ENCODE peak calls at places on chromosomes 1 and 21, in four cellular contexts. One of them, this sample, is unnamed.
A peak's percentile ranks its signal among the peaks of the same experiment; 100 is the strongest.

GRCh38 chr21:45877821-45878469 is 103.6 kb upstream of the COL6A1 start:
- DNase-seq in T47D: peak; percentile 20
- DNase-seq in stimulated activated CD8-positive, alpha-beta memory T cell treated with anti-CD3 and anti-CD28 coated beads, Interleukin-12 subunit alpha, Interleukin-12 subunit beta, amount 100 ng/mL, for 1 hour: no peak
- DNase-seq in activated T-helper 9 cell treated with anti-CD3 and anti-CD28 coated beads, Interleukin-2, amount 50 U/mL, for 16 hours: no peak
- DNase-seq in this sample: no peak

GRCh38 chr1:8814870-8815269 is 2.6 kb downstream of the RERE start:
- DNase-seq in T47D: peak; percentile 34
- DNase-seq in stimulated activated CD8-positive, alpha-beta memory T cell treated with anti-CD3 and anti-CD28 coated beads, Interleukin-12 subunit alpha, Interleukin-12 subunit beta, amount 100 ng/mL, for 1 hour: no peak
- DNase-seq in activated T-helper 9 cell treated with anti-CD3 and anti-CD28 coated beads, Interleukin-2, amount 50 U/mL, for 16 hours: no peak
- DNase-seq in this sample: no peak

GRCh38 chr1:79235221-79236002 is 228.9 kb upstream of the ADGRL4 start:
- DNase-seq in T47D: no peak
- DNase-seq in stimulated activated CD8-positive, alpha-beta memory T cell treated with anti-CD3 and anti-CD28 coated beads, Interleukin-12 subunit alpha, Interleukin-12 subunit beta, amount 100 ng/mL, for 1 hour: no peak
- DNase-seq in activated T-helper 9 cell treated with anti-CD3 and anti-CD28 coated beads, Interleukin-2, amount 50 U/mL, for 16 hours: no peak
- DNase-seq in this sample: no peak

GRCh38 chr1:174074757-174075156 is 52.6 kb upstream of the RC3H1 start:
- DNase-seq in T47D: peak; percentile 52
- DNase-seq in stimulated activated CD8-positive, alpha-beta memory T cell treated with anti-CD3 and anti-CD28 coated beads, Interleukin-12 subunit alpha, Interleukin-12 subunit beta, amount 100 ng/mL, for 1 hour: no peak
- DNase-seq in activated T-helper 9 cell treated with anti-CD3 and anti-CD28 coated beads, Interleukin-2, amount 50 U/mL, for 16 hours: no peak
- DNase-seq in this sample: no peak

GRCh38 chr21:42590431-42591131 is 62.8 kb upstream of the PDE9A start:
- DNase-seq in T47D: no peak
- DNase-seq in stimulated activated CD8-positive, alpha-beta memory T cell treated with anti-CD3 and anti-CD28 coated beads, Interleukin-12 subunit alpha, Interleukin-12 subunit beta, amount 100 ng/mL, for 1 hour: no peak
- DNase-seq in activated T-helper 9 cell treated with anti-CD3 and anti-CD28 coated beads, Interleukin-2, amount 50 U/mL, for 16 hours: no peak
- DNase-seq in this sample: no peak

GRCh38 chr1:9061252-9061948 is 8.0 kb downstream of the SLC2A5 start:
- DNase-seq in T47D: no peak
- DNase-seq in stimulated activated CD8-positive, alpha-beta memory T cell treated with anti-CD3 and anti-CD28 coated beads, Interleukin-12 subunit alpha, Interleukin-12 subunit beta, amount 100 ng/mL, for 1 hour: no peak
- DNase-seq in activated T-helper 9 cell treated with anti-CD3 and anti-CD28 coated beads, Interleukin-2, amount 50 U/mL, for 16 hours: no peak
- DNase-seq in this sample: no peak

GRCh38 chr1:198805498-198806151 is 166.8 kb downstream of the PTPRC start:
- DNase-seq in T47D: no peak
- DNase-seq in stimulated activated CD8-positive, alpha-beta memory T cell treated with anti-CD3 and anti-CD28 coated beads, Interleukin-12 subunit alpha, Interleukin-12 subunit beta, amount 100 ng/mL, for 1 hour: no peak
- DNase-seq in activated T-helper 9 cell treated with anti-CD3 and anti-CD28 coated beads, Interleukin-2, amount 50 U/mL, for 16 hours: no peak
- DNase-seq in this sample: no peak

GRCh38 chr1:200314085-200314750 is 95.6 kb downstream of the ZNF281 start:
- DNase-seq in T47D: peak; percentile 36
- DNase-seq in stimulated activated CD8-positive, alpha-beta memory T cell treated with anti-CD3 and anti-CD28 coated beads, Interleukin-12 subunit alpha, Interleukin-12 subunit beta, amount 100 ng/mL, for 1 hour: no peak
- DNase-seq in activated T-helper 9 cell treated with anti-CD3 and anti-CD28 coated beads, Interleukin-2, amount 50 U/mL, for 16 hours: no peak
- DNase-seq in this sample: no peak

GRCh38 chr1:156104065-156104810 is 10.3 kb upstream of the LMNA start:
- DNase-seq in T47D: peak; percentile 94
- DNase-seq in stimulated activated CD8-positive, alpha-beta memory T cell treated with anti-CD3 and anti-CD28 coated beads, Interleukin-12 subunit alpha, Interleukin-12 subunit beta, amount 100 ng/mL, for 1 hour: no peak
- DNase-seq in activated T-helper 9 cell treated with anti-CD3 and anti-CD28 coated beads, Interleukin-2, amount 50 U/mL, for 16 hours: peak; percentile 52
- DNase-seq in this sample: no peak

GRCh38 chr1:193402032-193402431 is 215.6 kb upstream of the B3GALT2 start:
- DNase-seq in T47D: no peak
- DNase-seq in stimulated activated CD8-positive, alpha-beta memory T cell treated with anti-CD3 and anti-CD28 coated beads, Interleukin-12 subunit alpha, Interleukin-12 subunit beta, amount 100 ng/mL, for 1 hour: no peak
- DNase-seq in activated T-helper 9 cell treated with anti-CD3 and anti-CD28 coated beads, Interleukin-2, amount 50 U/mL, for 16 hours: no peak
- DNase-seq in this sample: no peak

GRCh38 chr1:81801032-81801833 is 499 bp downstream of the ADGRL2 start:
- DNase-seq in T47D: peak; percentile 78
- DNase-seq in stimulated activated CD8-positive, alpha-beta memory T cell treated with anti-CD3 and anti-CD28 coated beads, Interleukin-12 subunit alpha, Interleukin-12 subunit beta, amount 100 ng/mL, for 1 hour: no peak
- DNase-seq in activated T-helper 9 cell treated with anti-CD3 and anti-CD28 coated beads, Interleukin-2, amount 50 U/mL, for 16 hours: no peak
- DNase-seq in this sample: no peak

GRCh38 chr1:110170726-110171125 is 20.4 kb downstream of the SLC6A17 start:
- DNase-seq in T47D: no peak
- DNase-seq in stimulated activated CD8-positive, alpha-beta memory T cell treated with anti-CD3 and anti-CD28 coated beads, Interleukin-12 subunit alpha, Interleukin-12 subunit beta, amount 100 ng/mL, for 1 hour: no peak
- DNase-seq in activated T-helper 9 cell treated with anti-CD3 and anti-CD28 coated beads, Interleukin-2, amount 50 U/mL, for 16 hours: no peak
- DNase-seq in this sample: no peak

GRCh38 chr1:15610167-15610566 is 7.1 kb upstream of the DDI2 start:
- DNase-seq in T47D: peak; percentile 74
- DNase-seq in stimulated activated CD8-positive, alpha-beta memory T cell treated with anti-CD3 and anti-CD28 coated beads, Interleukin-12 subunit alpha, Interleukin-12 subunit beta, amount 100 ng/mL, for 1 hour: no peak
- DNase-seq in activated T-helper 9 cell treated with anti-CD3 and anti-CD28 coated beads, Interleukin-2, amount 50 U/mL, for 16 hours: no peak
- DNase-seq in this sample: no peak

GRCh38 chr1:36752891-36753361 is 270.2 kb upstream of the CSF3R start:
- DNase-seq in T47D: no peak
- DNase-seq in stimulated activated CD8-positive, alpha-beta memory T cell treated with anti-CD3 and anti-CD28 coated beads, Interleukin-12 subunit alpha, Interleukin-12 subunit beta, amount 100 ng/mL, for 1 hour: no peak
- DNase-seq in activated T-helper 9 cell treated with anti-CD3 and anti-CD28 coated beads, Interleukin-2, amount 50 U/mL, for 16 hours: no peak
- DNase-seq in this sample: no peak

GRCh38 chr1:22048351-22049192 is 3.9 kb upstream of the CDC42 start:
- DNase-seq in T47D: peak; percentile 43
- DNase-seq in stimulated activated CD8-positive, alpha-beta memory T cell treated with anti-CD3 and anti-CD28 coated beads, Interleukin-12 subunit alpha, Interleukin-12 subunit beta, amount 100 ng/mL, for 1 hour: no peak
- DNase-seq in activated T-helper 9 cell treated with anti-CD3 and anti-CD28 coated beads, Interleukin-2, amount 50 U/mL, for 16 hours: peak; percentile 12
- DNase-seq in this sample: no peak

GRCh38 chr1:98046031-98046641 is 125.3 kb upstream of the DPYD start:
- DNase-seq in T47D: no peak
- DNase-seq in stimulated activated CD8-positive, alpha-beta memory T cell treated with anti-CD3 and anti-CD28 coated beads, Interleukin-12 subunit alpha, Interleukin-12 subunit beta, amount 100 ng/mL, for 1 hour: no peak
- DNase-seq in activated T-helper 9 cell treated with anti-CD3 and anti-CD28 coated beads, Interleukin-2, amount 50 U/mL, for 16 hours: no peak
- DNase-seq in this sample: no peak